ENCODE peak calls at places on chromosomes 11 and 22, in four cellular contexts. J is prostate gland, V is tibial nerve, N is IMR-90. A is an unnamed sample. For H3K36me3, the result is how much of the 10 kb centered on the place peaks cover.

GRCh38 chr22:27666272-27666997 is 135.1 kb downstream of the MN1 start:
- DNase-seq in J (no peak), V (no peak), N (no peak), A (no peak)

GRCh38 chr22:28884754-28885375 is 1.5 kb downstream of the ZNRF3 start:
- DNase-seq in J (no peak), V (no peak), N (no peak), A (no peak)

GRCh38 chr11:28529540-28530410 is 421.6 kb downstream of the METTL15 start:
- DNase-seq in N (peak), V (peak), J (peak), A (no peak)

GRCh38 chr11:33437529-33437928 is 180.3 kb downstream of the HIPK3 start:
- DNase-seq in N (no peak), J (no peak), V (no peak), A (no peak)

GRCh38 chr22:22111983-22112382 is 129.4 kb upstream of the TOP3B start:
- DNase-seq in V (no peak), N (no peak), J (no peak), A (no peak)

GRCh38 chr11:88411265-88411664 is 73.7 kb upstream of the CTSC start:
- DNase-seq in V (no peak), J (no peak), N (peak), A (no peak)

GRCh38 chr11:116791002-116791812 is 472 bp downstream of the APOA5 start:
- DNase-seq in V (peak), J (peak), N (peak), A (peak)

GRCh38 chr11:46107780-46108179 is 13.5 kb downstream of the PHF21A start:
- DNase-seq in V (no peak), J (no peak), N (no peak), A (no peak)

GRCh38 chr11:57054782-57055181 is 66.1 kb downstream of the OR5AK2 start:
- DNase-seq in V (no peak), N (no peak), J (no peak), A (no peak)

GRCh38 chr11:128116447-128117240 is 470.7 kb downstream of the ETS1 start:
- DNase-seq in J (no peak), V (no peak), N (no peak), A (no peak)

GRCh38 chr22:41256898-41257260 is 16.1 kb upstream of the CHADL start:
- DNase-seq in N (peak), V (no peak), J (peak), A (no peak)

GRCh38 chr11:65417221-65417701 is 5.3 kb upstream of the NEAT1 start:
- DNase-seq in J (peak), V (peak), N (no peak), A (peak)

GRCh38 chr22:41900652-41901312 is 14.1 kb downstream of the SHISA8 start:
- DNase-seq in J (no peak), V (no peak), N (no peak), A (no peak)

GRCh38 chr22:20165421-20165820 is 14.6 kb upstream of the CCDC188 start:
- DNase-seq in J (no peak), N (no peak), V (no peak), A (no peak)

GRCh38 chr11:15985127-15985862 is 371.1 kb downstream of the SOX6 start:
- DNase-seq in N (no peak), V (no peak), J (no peak), A (peak)

GRCh38 chr11:116164843-116165242 is 607.9 kb downstream of the BUD13 start:
- DNase-seq in V (peak), J (no peak), N (no peak), A (no peak)

GRCh38 chr22:46967445-46968358 is 205.3 kb downstream of the TBC1D22A start:
- DNase-seq in V (no peak), J (no peak), N (no peak), A (no peak)

GRCh38 chr11:35014352-35014751 is 97.9 kb downstream of the PDHX start:
- DNase-seq in N (peak), V (no peak), J (no peak), A (no peak)

GRCh38 chr22:44088976-44089570 is 65.0 kb downstream of the PARVB start:
- DNase-seq in V (no peak), N (peak), J (peak), A (no peak)

GRCh38 chr22:44084044-44084772 is 60.1 kb downstream of the PARVB start:
- DNase-seq in J (no peak), N (no peak), V (no peak), A (no peak)

GRCh38 chr22:44086759-44087158 is 62.7 kb downstream of the PARVB start:
- DNase-seq in V (no peak), J (no peak), N (no peak), A (no peak)

GRCh38 chr22:44089717-44090570 is 65.8 kb downstream of the PARVB start:
- DNase-seq in V (no peak), J (no peak), N (no peak), A (no peak)

GRCh38 chr22:44085743-44086741 is 61.9 kb downstream of the PARVB start:
- DNase-seq in J (peak), V (peak), N (peak), A (peak)
- H3K27ac ChIP-seq in J (peak), V (peak), N (no peak), A (no peak)

DNA sequence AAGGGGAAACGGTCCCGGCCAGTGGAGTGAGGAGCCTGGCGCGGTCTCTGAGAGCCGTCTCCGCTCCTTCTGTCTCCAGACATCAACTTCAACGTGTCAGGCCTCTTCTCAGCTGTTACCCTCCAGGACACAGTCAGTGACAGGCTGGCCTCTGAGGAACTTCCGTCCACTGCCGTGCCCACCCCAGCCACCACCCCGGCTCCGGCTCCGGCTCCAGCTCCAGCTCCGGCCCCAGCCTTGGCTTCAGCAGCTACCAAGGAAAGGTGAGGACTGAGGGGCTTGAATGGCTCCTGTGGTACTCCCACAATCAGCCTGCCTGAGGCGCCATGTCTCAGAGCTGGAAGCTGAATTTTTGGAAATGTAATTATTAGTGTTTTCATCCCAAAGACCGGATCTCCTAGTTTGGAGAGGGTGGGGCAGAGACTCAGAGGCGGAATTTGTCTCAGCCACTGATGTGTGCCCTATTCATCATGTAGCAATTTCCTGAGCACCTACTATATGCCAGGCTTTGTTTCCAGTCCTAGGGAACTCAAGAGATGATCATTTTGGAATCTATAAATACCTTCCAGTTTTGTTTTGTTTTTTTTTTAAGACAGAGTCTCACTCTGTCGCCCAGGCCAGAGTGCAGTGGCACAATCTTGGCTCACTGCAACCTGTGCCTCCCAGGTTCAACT is 7.9 kb upstream of the PDXP start:
- DNase-seq in N (no peak), V (no peak), J (no peak), A (no peak)
- H3K36me3 ChIP-seq in N (half or more), V (under half), J (under half), A (under half)

GRCh38 chr11:110314366-110315095 is 18.1 kb upstream of the RDX start:
- DNase-seq in N (no peak), V (no peak), J (no peak), A (no peak)

GRCh38 chr11:110319501-110319900 is 23.1 kb upstream of the RDX start:
- DNase-seq in J (no peak), N (no peak), V (no peak), A (no peak)

GRCh38 chr11:110318638-110319404 is 22.4 kb upstream of the RDX start:
- DNase-seq in J (no peak), V (no peak), N (no peak), A (no peak)

GRCh38 chr11:110312670-110313069 is 16.3 kb upstream of the RDX start:
- DNase-seq in V (no peak), J (no peak), N (no peak), A (no peak)

DNA sequence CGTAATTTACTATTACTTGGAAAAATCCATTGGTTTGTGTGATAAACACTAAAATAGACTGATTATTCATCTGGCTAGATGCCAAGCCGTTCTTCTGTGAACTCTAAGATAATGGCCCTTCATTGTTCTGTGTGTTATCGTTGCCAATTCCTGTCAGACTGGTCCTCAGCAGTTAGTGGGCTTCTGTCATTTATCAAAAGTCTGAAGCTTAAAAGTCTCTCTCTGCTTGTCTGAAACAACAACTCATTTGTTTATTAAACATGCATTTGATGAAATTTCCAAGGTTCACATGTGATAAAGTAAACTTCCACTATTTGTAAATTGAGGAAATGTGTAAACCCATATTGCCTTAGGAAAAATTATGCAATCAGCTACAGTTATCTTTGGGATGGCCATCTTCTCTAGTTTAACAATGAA is 21.1 kb upstream of the RDX start:
- DNase-seq in V (peak), N (peak), J (no peak), A (no peak)
- TF ChIP-seq POLR2A in V (no peak), N (no peak), J (no peak), A (no peak)

GRCh38 chr11:102306048-102306575 is 11.2 kb upstream of the BIRC3 start:
- DNase-seq in J (peak), V (peak), N (no peak), A (peak)
- H3K27ac ChIP-seq in J (peak), V (peak), N (no peak), A (peak)

GRCh38 chr22:23287136-23288095 is 107.1 kb downstream of the BCR start:
- DNase-seq in N (no peak), V (no peak), J (no peak), A (no peak)

GRCh38 chr22:23284504-23285033 is 104.3 kb downstream of the BCR start:
- DNase-seq in N (no peak), V (no peak), J (no peak), A (no peak)

GRCh38 chr22:23285734-23286133 is 105.4 kb downstream of the BCR start:
- DNase-seq in J (no peak), V (no peak), N (peak), A (peak)

GRCh38 chr22:23285236-23285635 is 104.9 kb downstream of the BCR start:
- DNase-seq in V (no peak), N (no peak), J (no peak), A (no peak)

GRCh38 chr22:23286296-23286695 is 106.0 kb downstream of the BCR start:
- DNase-seq in J (no peak), N (no peak), V (no peak), A (no peak)
- H3K36me3 ChIP-seq in J (under half), N (under half), V (under half), A (half or more)

GRCh38 chr11:1389932-1390587 is at the start of gene BRSK2:
- DNase-seq in N (no peak), V (no peak), J (no peak), A (peak)

GRCh38 chr11:1388763-1389102 is 1.0 kb upstream of the BRSK2 start:
- DNase-seq in N (no peak), J (no peak), V (no peak), A (no peak)

GRCh38 chr11:1387961-1388762 is 1.6 kb upstream of the BRSK2 start:
- DNase-seq in V (no peak), N (no peak), J (no peak), A (peak)

GRCh38 chr11:1390603-1391164 is 950 bp downstream of the BRSK2 start:
- DNase-seq in J (no peak), V (no peak), N (peak), A (no peak)

DNA sequence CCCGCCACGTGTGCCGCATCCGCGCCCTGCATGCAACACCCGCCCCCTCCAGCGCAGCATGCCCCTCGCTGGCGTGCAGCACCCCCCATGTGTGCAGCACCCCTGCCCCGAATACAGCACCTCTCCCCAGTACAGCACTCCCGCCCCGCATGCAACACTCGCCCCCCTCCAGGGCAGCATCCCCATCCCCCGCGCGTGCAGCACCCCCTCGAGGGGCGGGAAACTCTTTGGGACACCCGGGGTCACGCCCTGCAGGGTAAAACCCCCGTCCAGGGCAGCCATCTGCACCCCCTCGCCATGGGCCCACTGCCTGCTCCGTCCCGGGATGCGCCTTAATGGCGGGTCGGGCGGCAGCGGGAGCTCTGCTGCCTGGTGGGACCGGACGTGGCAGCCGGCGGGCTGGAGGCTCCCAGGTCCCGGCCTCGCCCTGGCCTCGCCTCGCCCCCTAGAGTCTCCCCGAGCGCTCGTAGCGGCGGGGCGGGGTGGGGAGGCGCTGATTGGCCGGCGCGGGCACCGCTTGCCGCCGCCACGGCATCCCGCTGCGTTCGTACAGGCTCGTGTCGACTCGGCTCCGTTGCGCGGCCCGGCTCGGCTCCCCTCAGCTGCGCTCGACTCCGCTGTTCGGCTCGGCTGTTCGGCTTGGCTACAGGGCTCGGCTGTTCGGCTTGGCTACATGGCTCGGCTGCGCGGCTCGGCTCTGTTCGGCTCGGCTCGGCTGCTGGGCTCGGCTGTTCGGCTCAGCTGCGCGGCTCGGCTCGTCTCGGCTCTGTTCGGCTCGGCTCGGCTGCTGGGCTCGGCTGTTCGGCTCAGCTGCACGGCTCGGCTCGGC is 417 bp upstream of the BRSK2 start:
- DNase-seq in N (peak), V (peak), J (peak), A (peak)
- TF ChIP-seq POLR2A in N (no peak), V (peak), J (peak), A (no peak)